ENCODE peak calls at places on chromosomes 11 and 22, in nine cellular contexts. T is iris pigment epithelial cell; G is stimulated activated CD4-positive, alpha-beta T cell treated with anti-CD3 and anti-CD28 coated beads, Interleukin-4, amount 100 ng/mL, for 4 hours; K is GM23338; V is dermis blood vessel endothelial cell; I is NCI-H1048; R is activated naive CD4-positive, alpha-beta T cell; S is lung; N is effector memory CD8-positive, alpha-beta T cell. A is an unnamed sample.

GRCh38 chr11:36492724-36493304 is 17.3 kb downstream of the TRAF6 start:
- DNase-seq in T (peak; percentile 66), G (peak; percentile 5), K (peak; percentile 73), V (peak; percentile 81), I (no peak), R (no peak), S (no peak), N (peak; percentile 29), A (peak; percentile 41)

GRCh38 chr11:84543367-84544159 is 1083.6 kb downstream of the DLG2 start:
- DNase-seq in T (no peak), G (no peak), K (peak; percentile 78), V (no peak), I (no peak), R (no peak), S (no peak), N (no peak), A (no peak)

GRCh38 chr11:32821517-32821916 is 8.2 kb upstream of the PRRG4 start:
- DNase-seq in T (peak; percentile 4), G (no peak), K (no peak), V (no peak), I (peak; percentile 77), R (no peak), S (no peak), N (no peak), A (no peak)

GRCh38 chr11:76861490-76861953 is 804 bp downstream of the ACER3 start:
- DNase-seq in T (no peak), G (no peak), K (peak; percentile 6), V (peak; percentile 18), I (no peak), R (no peak), S (no peak), N (no peak), A (no peak)

GRCh38 chr11:113550179-113550578 is 75.0 kb upstream of the DRD2 start:
- DNase-seq in T (no peak), G (no peak), K (no peak), V (no peak), I (no peak), R (no peak), S (no peak), N (no peak), A (no peak)

GRCh38 chr11:121318848-121319834 is 26.6 kb downstream of the SC5D start:
- DNase-seq in T (peak; percentile 54), G (peak; percentile 4), K (peak; percentile 69), V (peak; percentile 56), I (no peak), R (no peak), S (no peak), N (peak; percentile 25), A (peak; percentile 37)

GRCh38 chr22:42343551-42344081 is 73.2 kb upstream of the TCF20 start:
- DNase-seq in T (peak; percentile 15), G (peak; percentile 36), K (peak; percentile 76), V (no peak), I (no peak), R (no peak), S (no peak), N (no peak), A (peak; percentile 71)

GRCh38 chr11:129853508-129854228 is 38.0 kb downstream of the TMEM45B start:
- DNase-seq in T (peak; percentile 50), G (peak; percentile 38), K (peak; percentile 23), V (peak; percentile 55), I (peak; percentile 8), R (peak; percentile 71), S (peak; percentile 71), N (peak; percentile 24), A (no peak)

GRCh38 chr11:94650756-94651155 is 83.6 kb downstream of the PIWIL4 start:
- DNase-seq in T (peak; percentile 86), G (no peak), K (no peak), V (no peak), I (no peak), R (no peak), S (no peak), N (no peak), A (no peak)

GRCh38 chr11:61020706-61021235 is 49.3 kb downstream of the CD6 start:
- DNase-seq in T (no peak), G (no peak), K (no peak), V (no peak), I (no peak), R (no peak), S (no peak), N (no peak), A (no peak)

GRCh38 chr11:12276831-12277475 is 100.4 kb upstream of the PARVA start:
- DNase-seq in T (no peak), G (no peak), K (no peak), V (no peak), I (no peak), R (no peak), S (no peak), N (no peak), A (no peak)

GRCh38 chr11:93895106-93895862 is 44.9 kb upstream of the VSTM5 start:
- DNase-seq in T (peak; percentile 76), G (no peak), K (peak; percentile 93), V (peak; percentile 56), I (no peak), R (no peak), S (no peak), N (no peak), A (no peak)

GRCh38 chr22:49583341-49583740 is 244.3 kb downstream of the BRD1 start:
- DNase-seq in T (no peak), G (no peak), K (no peak), V (no peak), I (no peak), R (no peak), S (no peak), N (no peak), A (no peak)

GRCh38 chr11:73273246-73273890 is 1.2 kb downstream of the P2RY6 start:
- DNase-seq in T (no peak), G (no peak), K (no peak), V (no peak), I (no peak), R (no peak), S (no peak), N (no peak), A (no peak)

GRCh38 chr11:109034341-109034696 is 369.4 kb downstream of the DDX10 start:
- DNase-seq in T (peak; percentile 81), G (no peak), K (no peak), V (peak; percentile 62), I (no peak), R (no peak), S (no peak), N (no peak), A (no peak)

GRCh38 chr22:26586556-26587325 is 3.2 kb downstream of the TPST2 start:
- DNase-seq in T (no peak), G (no peak), K (no peak), V (peak; percentile 92), I (no peak), R (no peak), S (no peak), N (no peak), A (no peak)

A was measured in GM13976.